ENCODE peak calls at places on chromosomes 13 and 19, in five cellular contexts. N is NCI-H1694 treated with DMSO at 0.1 percent for 48 hours, X is KBM-7, T is hepatic stellate cell, B is amniotic epithelial cell. R is an unnamed sample.

GRCh38 chr13:99501952-99502310 is 659 bp downstream of the TM9SF2 start:
- DNase-seq in N (no peak), T (peak; percentile 21), X (peak; percentile 45), B (peak; percentile 21), R (peak; percentile 66)

GRCh38 chr19:49437231-49437630 is 4.1 kb downstream of the SLC17A7 start:
- DNase-seq in X (no peak), T (no peak), N (peak; percentile 60), B (no peak), R (no peak)

GRCh38 chr19:39355253-39355652 is 13.0 kb downstream of the SAMD4B start:
- DNase-seq in T (no peak), X (no peak), B (no peak), N (no peak), R (no peak)

GRCh38 chr19:15177269-15178116 is 23.3 kb downstream of the NOTCH3 start:
- DNase-seq in B (peak; percentile 29), N (peak; percentile 69), X (peak; percentile 89), T (peak; percentile 72), R (no peak)

GRCh38 chr13:108827637-108828036 is 198.2 kb downstream of the MYO16 start:
- DNase-seq in T (no peak), B (no peak), X (no peak), N (no peak), R (no peak)

GRCh38 chr19:42125536-42125935 is 6.7 kb downstream of the POU2F2 start:
- DNase-seq in T (no peak), X (no peak), N (no peak), B (no peak), R (no peak)

GRCh38 chr13:48184260-48184659 is 48.7 kb upstream of the ITM2B start:
- DNase-seq in N (peak; percentile 73), X (no peak), B (no peak), T (no peak), R (no peak)

GRCh38 chr19:48473161-48473966 is 4.2 kb downstream of the CYTH2 start:
- DNase-seq in T (no peak), X (no peak), B (no peak), N (no peak), R (no peak)

GRCh38 chr13:108158746-108159145 is 56.6 kb downstream of the LIG4 start:
- DNase-seq in B (no peak), X (no peak), T (no peak), N (no peak), R (no peak)

GRCh38 chr19:2014731-2015610 is 543 bp downstream of the BTBD2 start:
- DNase-seq in X (no peak), B (no peak), N (no peak), T (peak; percentile 72), R (no peak)

GRCh38 chr19:35125270-35125717 is 9.6 kb downstream of the LGI4 start:
- DNase-seq in X (no peak), N (no peak), B (no peak), T (no peak), R (no peak)

GRCh38 chr19:1684573-1684912 is 32.1 kb upstream of the TCF3 start:
- DNase-seq in N (no peak), T (no peak), B (no peak), X (no peak), R (no peak)

GRCh38 chr13:109897988-109898623 is 111.7 kb upstream of the IRS2 start:
- DNase-seq in B (no peak), X (no peak), N (no peak), T (no peak), R (no peak)

GRCh38 chr19:1084024-1084868 is 10.9 kb downstream of the POLR2E start:
- DNase-seq in N (no peak), B (no peak), T (no peak), X (no peak), R (no peak)

GRCh38 chr13:59641758-59642157 is 522.0 kb downstream of the DIAPH3 start:
- DNase-seq in X (no peak), B (no peak), N (no peak), T (peak; percentile 4), R (no peak)

GRCh38 chr13:48571121-48571901 is 38.4 kb upstream of the RCBTB2 start:
- DNase-seq in T (peak; percentile 56), N (no peak), X (peak; percentile 45), B (peak; percentile 73), R (no peak)

GRCh38 chr19:6999938-7000732 is 21.1 kb downstream of the MBD3L2B start:
- DNase-seq in N (no peak), T (no peak), B (no peak), X (no peak), R (no peak)

GRCh38 chr13:48281556-48281955 is 22.0 kb upstream of the RB1 start:
- DNase-seq in X (no peak), T (no peak), B (no peak), N (no peak), R (no peak)

GRCh38 chr19:35345671-35346111 is 2.0 kb upstream of the FFAR1 start:
- DNase-seq in N (no peak), B (no peak), T (no peak), X (no peak), R (peak; percentile 31)